ENCODE peak calls at places on chromosomes 1 and 21, in ten cellular contexts. R is small intestine; N is kidney glomerular epithelial cell; A is AG08396; G is stimulated activated CD8-positive, alpha-beta memory T cell treated with anti-CD3 and anti-CD28 coated beads, Interleukin-2, amount 100 ng/mL, for 1 hour; I is anterior cingulate cortex; B is NCI-H2227 treated with DMSO at 0.1 percent for 48 hours; M is T-helper 22 cell; H is NCI-H1092; P is NCI-H748 treated with DMSO at 0.1 percent for 48 hours. C is an unnamed sample.
A peak's percentile ranks its signal among the peaks of the same experiment; 100 is the strongest.

GRCh38 chr1:33056426-33056825 is 19.7 kb upstream of the AK2 start:
- DNase-seq in M (no peak), R (no peak), G (no peak), P (no peak), A (no peak), H (peak; percentile 51), I (no peak), N (no peak), B (no peak), C (no peak)

GRCh38 chr1:235246022-235246948 is 81.7 kb downstream of the ARID4B start:
- DNase-seq in G (no peak), N (peak; percentile 51), P (no peak), H (no peak), I (no peak), M (no peak), R (no peak), A (no peak), B (no peak), C (no peak)

GRCh38 chr1:27360159-27361043 is 6.4 kb downstream of the MAP3K6 start:
- DNase-seq in B (no peak), A (no peak), I (no peak), G (peak; percentile 14), R (no peak), P (no peak), H (no peak), M (peak; percentile 51), N (no peak), C (no peak)

GRCh38 chr1:3777078-3777547 is 4.6 kb downstream of the SMIM1 start:
- DNase-seq in I (no peak), A (no peak), N (no peak), H (no peak), M (no peak), P (no peak), B (no peak), G (no peak), R (no peak), C (no peak)

GRCh38 chr1:55980574-55980973 is 598.8 kb downstream of the PLPP3 start:
- DNase-seq in A (no peak), H (no peak), B (no peak), G (no peak), R (no peak), P (no peak), N (no peak), M (no peak), I (no peak), C (no peak)

GRCh38 chr1:115031595-115031994 is 2.0 kb downstream of the TSHB start:
- DNase-seq in A (no peak), R (no peak), I (no peak), G (no peak), M (no peak), N (no peak), B (no peak), H (no peak), P (no peak), C (no peak)

GRCh38 chr21:31366825-31367224 is 22.8 kb upstream of the TIAM1 start:
- DNase-seq in P (no peak), G (no peak), M (no peak), A (no peak), R (no peak), N (peak; percentile 70), I (no peak), H (no peak), B (no peak), C (no peak)

GRCh38 chr1:186442651-186443114 is 18.2 kb downstream of the PDC start:
- DNase-seq in A (no peak), G (no peak), M (no peak), B (no peak), H (no peak), R (no peak), P (peak; percentile 40), I (no peak), N (no peak), C (no peak)

GRCh38 chr1:111851552-111851951 is 95.9 kb downstream of the DDX20 start:
- DNase-seq in P (no peak), H (peak; percentile 7), N (no peak), I (peak; percentile 53), R (no peak), M (no peak), G (no peak), B (no peak), A (no peak), C (no peak)